ENCODE peak calls at places on chromosomes 5 and 9, in six cellular contexts. U is IMR-90; C is CD4-positive, alpha-beta T cell; H is transverse colon; O is astrocyte of the spinal cord; G is epithelial cell of esophagus. A is an unnamed sample.

GRCh38 chr5:83299353-83299752 is 172.2 kb upstream of the VCAN start:
- DNase-seq in U (no peak), G (no peak), O (no peak), H (no peak), C (no peak), A (no peak)

GRCh38 chr5:36374275-36374862 is 72.7 kb upstream of the RANBP3L start:
- DNase-seq in U (peak), O (peak), G (peak), C (no peak), H (no peak), A (peak)

GRCh38 chr5:42235837-42236236 is 187.4 kb upstream of the GHR start:
- DNase-seq in G (no peak), C (no peak), U (no peak), H (no peak), O (no peak), A (peak)

GRCh38 chr5:164422400-164422799 is 917.0 kb downstream of the MAT2B start:
- DNase-seq in O (peak), G (peak), U (peak), H (no peak), C (no peak), A (peak)

GRCh38 chr9:125746774-125747052 is 460 bp upstream of the PBX3 start:
- DNase-seq in O (no peak), C (no peak), U (no peak), H (no peak), G (no peak), A (no peak)

GRCh38 chr9:130444565-130445221 is at the start of gene ASS1:
- DNase-seq in C (peak), G (peak), U (no peak), H (peak), O (peak), A (peak)

GRCh38 chr9:133953976-133954709 is 38.0 kb downstream of the VAV2 start:
- DNase-seq in G (no peak), C (no peak), U (no peak), H (no peak), O (no peak), A (no peak)

GRCh38 chr9:84652496-84653081 is 16.9 kb upstream of the NTRK2 start:
- DNase-seq in C (no peak), G (peak), U (no peak), O (peak), H (no peak), A (no peak)

GRCh38 chr5:40497573-40497972 is 182.1 kb upstream of the PTGER4 start:
- DNase-seq in C (no peak), O (peak), H (no peak), G (peak), U (peak), A (peak)

GRCh38 chr5:53616939-53617549 is 56.6 kb downstream of the NDUFS4 start:
- DNase-seq in C (no peak), H (no peak), G (peak), O (peak), U (peak), A (peak)

GRCh38 chr5:157516016-157516415 is 56.0 kb downstream of the NIPAL4 start:
- DNase-seq in C (no peak), U (peak), G (peak), O (peak), H (no peak), A (peak)

GRCh38 chr5:73116506-73116905 is 3.9 kb upstream of the TMEM171 start:
- DNase-seq in H (no peak), U (no peak), G (no peak), C (no peak), O (no peak), A (no peak)

GRCh38 chr9:97933573-97933972 is 4.4 kb downstream of the HEMGN start:
- DNase-seq in G (no peak), O (no peak), H (no peak), U (no peak), C (no peak), A (no peak)

GRCh38 chr9:108816037-108816436 is 39.7 kb downstream of the ACTL7B start:
- DNase-seq in H (no peak), U (no peak), G (no peak), C (no peak), O (no peak), A (no peak)

GRCh38 chr5:161719157-161719556 is 33.6 kb downstream of the GABRA6 start:
- DNase-seq in U (no peak), O (no peak), C (no peak), G (no peak), H (no peak), A (no peak)

GRCh38 chr5:53110156-53110555 is 599 bp upstream of the MOCS2 start:
- DNase-seq in H (no peak), G (no peak), U (no peak), O (no peak), C (no peak), A (no peak)

GRCh38 chr5:115068239-115069086 is 101.2 kb downstream of the TRIM36 start:
- DNase-seq in G (peak), C (no peak), U (peak), O (peak), H (no peak), A (peak)

GRCh38 chr9:93996863-93997262 is 41.7 kb upstream of the BARX1 start:
- DNase-seq in H (no peak), G (no peak), C (no peak), O (no peak), U (no peak), A (no peak)

GRCh38 chr9:126160067-126160853 is 166.4 kb upstream of the MVB12B start:
- DNase-seq in H (no peak), G (no peak), C (no peak), O (no peak), U (no peak), A (no peak)

GRCh38 chr9:34546834-34547827 is 24.3 kb upstream of the ENHO start:
- DNase-seq in U (peak), C (peak), H (peak), O (peak), G (peak), A (peak)

GRCh38 chr9:123684393-123685149 is 245.4 kb downstream of the DENND1A start:
- DNase-seq in O (no peak), U (no peak), G (no peak), H (no peak), C (no peak), A (peak)

GRCh38 chr5:6493681-6494454 is 45.2 kb downstream of the UBE2QL1 start:
- DNase-seq in O (no peak), U (no peak), H (no peak), G (no peak), C (no peak), A (no peak)

GRCh38 chr5:153974131-153974812 is 64.4 kb downstream of the FAM114A2 start:
- DNase-seq in C (no peak), U (peak), H (peak), G (peak), O (peak), A (peak)

GRCh38 chr9:23434654-23435053 is 391.4 kb downstream of the ELAVL2 start:
- DNase-seq in H (no peak), O (no peak), C (no peak), U (no peak), G (no peak), A (no peak)

GRCh38 chr9:114853071-114853865 is 47.4 kb upstream of the TNFSF15 start:
- DNase-seq in H (no peak), C (no peak), U (no peak), O (no peak), G (no peak), A (no peak)

GRCh38 chr5:139681112-139681458 is 32.9 kb downstream of the CXXC5 start:
- DNase-seq in U (no peak), G (no peak), H (no peak), C (no peak), O (no peak), A (no peak)

GRCh38 chr5:17482784-17483183 is 15.2 kb upstream of the TAF11L2 start:
- DNase-seq in C (no peak), U (no peak), G (no peak), O (no peak), H (no peak), A (no peak)

GRCh38 chr5:141558150-141558549 is 60.6 kb downstream of the DIAPH1 start:
- DNase-seq in O (no peak), U (peak), G (no peak), C (no peak), H (no peak), A (peak)

GRCh38 chr9:132823370-132824144 is 54.5 kb downstream of the AK8 start:
- DNase-seq in U (no peak), O (no peak), C (no peak), H (peak), G (no peak), A (no peak)

GRCh38 chr5:161530700-161531099 is 15.8 kb downstream of the GABRB2 start:
- DNase-seq in U (no peak), C (no peak), H (no peak), G (no peak), O (no peak), A (no peak)

GRCh38 chr9:19409406-19410194 is 791 bp downstream of the ACER2 start:
- DNase-seq in U (no peak), C (no peak), G (peak), H (peak), O (no peak), A (no peak)

GRCh38 chr5:68424799-68425537 is 209.4 kb downstream of the PIK3R1 start:
- DNase-seq in G (peak), O (peak), H (no peak), C (no peak), U (peak), A (peak)

GRCh38 chr9:130212543-130213297 is 40.5 kb downstream of the NCS1 start:
- DNase-seq in U (no peak), G (peak), C (no peak), O (no peak), H (no peak), A (no peak)

GRCh38 chr5:20572560-20572959 is 584.6 kb upstream of the CDH18 start:
- DNase-seq in C (no peak), H (no peak), O (peak), U (peak), G (peak), A (peak)

GRCh38 chr5:128905225-128906110 is 59.8 kb upstream of the SLC27A6 start:
- DNase-seq in C (no peak), G (peak), O (peak), U (peak), H (peak), A (peak)

GRCh38 chr5:169626779-169627178 is 10.3 kb upstream of the DOCK2 start:
- DNase-seq in C (no peak), O (peak), U (peak), G (peak), H (no peak), A (peak)

GRCh38 chr9:85741112-85741874 is 461 bp downstream of the AGTPBP1 start:
- DNase-seq in U (peak), H (peak), O (no peak), G (peak), C (peak), A (no peak)

GRCh38 chr5:74903165-74903787 is 37.1 kb upstream of the FAM169A start:
- DNase-seq in U (no peak), H (peak), C (no peak), O (no peak), G (peak), A (no peak)
- TF ChIP-seq CTCF in U (peak), H (peak), C (peak), O (peak), G (peak), A (peak)

DNA sequence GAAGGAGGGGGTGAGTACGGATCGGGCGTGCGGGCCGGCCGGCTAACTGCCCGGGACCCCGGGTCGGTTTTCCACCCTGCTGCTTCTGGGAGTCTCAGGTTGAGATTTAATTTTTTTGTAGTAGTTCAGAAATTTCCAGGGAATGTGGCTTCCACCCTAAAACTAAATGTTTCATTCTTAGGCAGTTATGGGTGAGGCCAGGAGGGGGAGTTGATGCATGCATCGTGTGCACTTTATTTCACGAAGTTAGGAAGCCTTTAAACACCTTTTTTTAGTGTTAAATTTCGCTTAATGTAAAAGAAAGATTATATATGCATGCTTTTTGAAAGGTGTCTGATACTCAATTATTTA is 914 bp downstream of the CDK9 start:
- DNase-seq in G (peak), H (no peak), C (no peak), U (no peak), O (peak), A (peak)
- TF ChIP-seq CTCF in G (peak), H (peak), C (peak), U (peak), O (peak), A (peak)

GRCh38 chr5:77985247-77985646 is 209.1 kb upstream of the TBCA start:
- DNase-seq in H (no peak), G (no peak), C (no peak), O (no peak), U (no peak), A (no peak)
- TF ChIP-seq CTCF in H (no peak), G (no peak), C (no peak), O (no peak), U (no peak), A (no peak)

GRCh38 chr5:23139338-23140171 is 286.4 kb upstream of the CDH12 start:
- DNase-seq in O (peak), H (no peak), C (no peak), G (peak), U (peak), A (peak)
- TF ChIP-seq CTCF in O (peak), H (no peak), C (no peak), G (peak), U (peak), A (peak)

GRCh38 chr9:7392161-7392560 is 407.4 kb downstream of the DMAC1 start:
- DNase-seq in U (no peak), C (no peak), G (no peak), H (no peak), O (no peak), A (no peak)

GRCh38 chr9:7388755-7389154 is 410.8 kb downstream of the DMAC1 start:
- DNase-seq in O (no peak), H (no peak), G (no peak), C (no peak), U (no peak), A (no peak)

DNA sequence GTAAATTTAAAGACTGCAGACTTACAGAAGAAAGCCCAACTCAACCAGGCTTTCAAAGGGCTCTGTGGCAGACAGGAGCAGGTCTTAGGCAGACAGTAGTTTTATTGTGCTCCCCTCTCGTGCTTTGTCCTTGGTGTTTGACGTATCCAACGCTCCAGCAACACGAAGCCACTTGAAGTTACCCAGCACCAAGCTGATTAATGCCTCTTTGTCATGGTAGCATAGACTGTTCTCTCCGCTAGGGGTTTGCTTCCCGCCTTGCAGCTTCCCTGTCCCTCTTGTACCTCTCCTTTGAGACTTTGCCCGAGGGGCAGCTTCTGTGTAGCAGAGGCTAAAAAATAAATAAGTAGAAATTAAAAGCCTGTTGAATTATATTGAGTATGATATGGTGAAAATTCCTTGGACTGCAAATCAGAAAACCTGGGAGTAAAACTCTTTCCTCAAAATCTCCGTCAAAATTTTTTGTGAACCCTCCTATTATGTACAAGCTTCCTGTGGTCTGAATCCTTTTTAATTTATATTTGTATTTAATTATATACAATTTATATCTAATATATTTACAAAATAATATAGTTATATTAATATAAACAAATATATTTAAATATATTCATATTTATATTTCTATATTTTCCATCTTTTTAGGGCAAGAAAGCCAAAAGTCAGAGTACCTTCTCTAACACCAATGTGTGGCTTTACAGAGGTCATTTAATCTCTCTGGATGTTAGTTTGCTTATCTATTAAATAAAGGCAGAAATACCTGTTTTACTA is 405.4 kb downstream of the DMAC1 start:
- DNase-seq in G (no peak), C (no peak), U (no peak), O (no peak), H (no peak), A (no peak)
- TF ChIP-seq CTCF in G (peak), C (no peak), U (no peak), O (no peak), H (no peak), A (no peak)